ENCODE peak calls at places on chromosomes 7 and 10, in nine cellular contexts. K is SW480; C is stimulated activated naive CD4-positive, alpha-beta T cell; Z is hepatic stellate cell; J is right lobe of liver; I is amygdala; T is BJ; M is mucosa of gallbladder; D is posterior cingulate gyrus. G is an unnamed sample.

GRCh38 chr10:71840177-71840711 is 10.8 kb downstream of the PSAP start:
- DNase-seq in K (peak), C (no peak), Z (peak), J (no peak), I (peak), T (peak), M (peak), D (peak), G (peak)

GRCh38 chr10:4775808-4776207 is 50.2 kb upstream of the AKR1E2 start:
- DNase-seq in K (no peak), C (no peak), Z (no peak), J (no peak), I (no peak), T (peak), M (no peak), D (no peak), G (no peak)

GRCh38 chr7:121544726-121545125 is 148.6 kb upstream of the FAM3C start:
- DNase-seq in K (peak), C (no peak), Z (peak), J (no peak), I (no peak), T (peak), M (no peak), D (no peak), G (no peak)

GRCh38 chr7:87784424-87784823 is 91.7 kb downstream of the SLC25A40 start:
- DNase-seq in K (no peak), C (no peak), Z (no peak), J (no peak), I (no peak), T (no peak), M (no peak), D (no peak), G (no peak)

GRCh38 chr7:128919241-128919640 is 8.7 kb upstream of the KCP start:
- DNase-seq in K (no peak), C (no peak), Z (no peak), J (peak), I (no peak), T (no peak), M (no peak), D (peak), G (no peak)

GRCh38 chr7:68176974-68177373 is 1180.3 kb downstream of the TYW1 start:
- DNase-seq in K (peak), C (no peak), Z (no peak), J (peak), I (peak), T (no peak), M (peak), D (no peak), G (peak)

GRCh38 chr10:612696-613095 is 76.8 kb downstream of the DIP2C start:
- DNase-seq in K (no peak), C (no peak), Z (no peak), J (no peak), I (no peak), T (no peak), M (no peak), D (peak), G (no peak)

GRCh38 chr7:142887282-142888015 is 1.9 kb upstream of the TRPV6 start:
- DNase-seq in K (no peak), C (no peak), Z (no peak), J (peak), I (no peak), T (no peak), M (no peak), D (no peak), G (no peak)

GRCh38 chr10:31343551-31343950 is 24.5 kb downstream of the ZEB1 start:
- DNase-seq in K (no peak), C (no peak), Z (no peak), J (no peak), I (no peak), T (no peak), M (no peak), D (no peak), G (no peak)